ENCODE peak calls at places on chromosomes 3 and 15, in eight cellular contexts. E is GM20000; C is brain microvascular endothelial cell; K is stimulated activated CD4-positive, alpha-beta T cell treated with anti-CD3 and anti-CD28 coated beads, Interleukin-1b, Interleukin-23, amount 100 ng/mL, for 4 hours; F is upper lobe of right lung; O is foreskin melanocyte; W is breast epithelium; M is NCI-H1436. B is an unnamed sample.

GRCh38 chr15:92930776-92931175 is 30.7 kb downstream of the CHD2 start:
- DNase-seq in E (no peak), C (peak; percentile 70), K (no peak), F (no peak), O (no peak), W (no peak), M (no peak), B (no peak)

GRCh38 chr15:36877294-36877693 is 223.1 kb downstream of the MEIS2 start:
- DNase-seq in E (no peak), C (no peak), K (no peak), F (no peak), O (no peak), W (no peak), M (no peak), B (no peak)

GRCh38 chr15:66095871-66096710 is 157.5 kb downstream of the MEGF11 start:
- DNase-seq in E (no peak), C (no peak), K (no peak), F (peak; percentile 57), O (no peak), W (no peak), M (no peak), B (peak; percentile 76)

GRCh38 chr15:80849308-80849707 is 70.1 kb downstream of the CEMIP start:
- DNase-seq in E (no peak), C (peak; percentile 81), K (no peak), F (peak; percentile 83), O (no peak), W (peak; percentile 54), M (no peak), B (no peak)

GRCh38 chr3:50417637-50418033 is 58.3 kb upstream of the TMEM115 start:
- DNase-seq in E (no peak), C (no peak), K (no peak), F (no peak), O (no peak), W (no peak), M (no peak), B (no peak)

GRCh38 chr3:126351086-126351770 is 6.0 kb downstream of the KLF15 start:
- DNase-seq in E (no peak), C (no peak), K (no peak), F (peak; percentile 46), O (no peak), W (no peak), M (no peak), B (peak; percentile 81)

GRCh38 chr15:36331531-36332275 is 247.7 kb upstream of the CDIN1 start:
- DNase-seq in E (no peak), C (no peak), K (no peak), F (no peak), O (no peak), W (no peak), M (no peak), B (no peak)

GRCh38 chr3:160616311-160616710 is 50.9 kb upstream of the KPNA4 start:
- DNase-seq in E (no peak), C (no peak), K (no peak), F (no peak), O (no peak), W (no peak), M (no peak), B (no peak)

GRCh38 chr3:107024481-107025153 is 352.6 kb upstream of the CCDC54 start:
- DNase-seq in E (no peak), C (no peak), K (no peak), F (no peak), O (no peak), W (no peak), M (no peak), B (no peak)

GRCh38 chr3:51959651-51960050 is 4.5 kb downstream of the GPR62 start:
- DNase-seq in E (no peak), C (no peak), K (no peak), F (no peak), O (no peak), W (no peak), M (no peak), B (no peak)

GRCh38 chr3:159616234-159616825 is 372.3 kb upstream of the IL12A start:
- DNase-seq in E (no peak), C (peak; percentile 65), K (no peak), F (peak; percentile 68), O (peak; percentile 34), W (no peak), M (no peak), B (no peak)

GRCh38 chr3:181940703-181941102 is 229.0 kb downstream of the SOX2 start:
- DNase-seq in E (no peak), C (no peak), K (no peak), F (no peak), O (no peak), W (no peak), M (no peak), B (no peak)

GRCh38 chr3:138946554-138947302 is at the start of the genes FOXL2 and FOXL2NB:
- DNase-seq in E (no peak), C (no peak), K (no peak), F (no peak), O (no peak), W (no peak), M (no peak), B (peak; percentile 88)

GRCh38 chr15:99669250-99669649 is 64.0 kb downstream of the LYSMD4 start:
- DNase-seq in E (no peak), C (no peak), K (no peak), F (no peak), O (peak; percentile 34), W (no peak), M (no peak), B (no peak)

GRCh38 chr3:177569823-177570657 is 372.8 kb upstream of the TBL1XR1 start:
- DNase-seq in E (no peak), C (no peak), K (no peak), F (no peak), O (no peak), W (no peak), M (peak; percentile 82), B (no peak)

GRCh38 chr15:29789871-29790270 is 32.4 kb downstream of the TJP1 start:
- DNase-seq in E (no peak), C (no peak), K (no peak), F (no peak), O (no peak), W (no peak), M (no peak), B (no peak)

GRCh38 chr15:52963865-52964264 is 173.7 kb upstream of the ONECUT1 start:
- DNase-seq in E (no peak), C (no peak), K (no peak), F (no peak), O (no peak), W (no peak), M (no peak), B (no peak)

GRCh38 chr3:71503525-71504249 is 79.8 kb downstream of the FOXP1 start:
- DNase-seq in E (no peak), C (peak; percentile 63), K (no peak), F (no peak), O (no peak), W (no peak), M (no peak), B (no peak)

GRCh38 chr3:146550743-146551510 is 6.5 kb upstream of the PLSCR1 start:
- DNase-seq in E (peak; percentile 34), C (peak; percentile 87), K (no peak), F (no peak), O (peak; percentile 95), W (no peak), M (no peak), B (no peak)

GRCh38 chr3:25448750-25449684 is 21.0 kb downstream of the RARB start:
- DNase-seq in E (no peak), C (peak; percentile 91), K (no peak), F (peak; percentile 86), O (no peak), W (peak; percentile 68), M (no peak), B (no peak)

GRCh38 chr3:48417529-48418108 is 12.3 kb downstream of the PLXNB1 start:
- DNase-seq in E (no peak), C (no peak), K (no peak), F (no peak), O (no peak), W (no peak), M (no peak), B (no peak)

GRCh38 chr3:46370784-46371183 is at the start of gene CCR5:
- DNase-seq in E (no peak), C (no peak), K (no peak), F (no peak), O (no peak), W (no peak), M (no peak), B (no peak)

GRCh38 chr15:72063186-72063585 is 54.8 kb downstream of the MYO9A start:
- DNase-seq in E (no peak), C (no peak), K (no peak), F (no peak), O (no peak), W (no peak), M (no peak), B (no peak)